ENCODE peak calls at places on chromosomes 4 and X, in seven cellular contexts. A is posterior cingulate gyrus; Q is SIG-M5; B is fibroblast of lung; W is brain microvascular endothelial cell; Y is activated naive CD4-positive, alpha-beta T cell treated with anti-CD3 and anti-CD28 coated beads for 36 hours; V is HFFc6. N is an unnamed sample.
A peak's percentile ranks its signal among the peaks of the same experiment; 100 is the strongest.

GRCh38 chrX:17009856-17010650 is 63.6 kb downstream of the REPS2 start:
- DNase-seq in A (no peak), Q (no peak), B (no peak), W (no peak), Y (no peak), V (no peak), N (no peak)

GRCh38 chr4:8259743-8260430 is 9.7 kb upstream of the HTRA3 start:
- DNase-seq in A (no peak), Q (no peak), B (no peak), W (no peak), Y (no peak), V (no peak), N (no peak)

GRCh38 chr4:151957163-151957562 is 196.4 kb upstream of the GATB start:
- DNase-seq in A (no peak), Q (no peak), B (no peak), W (peak; percentile 21), Y (no peak), V (no peak), N (no peak)

GRCh38 chr4:111562811-111563210 is 582.4 kb upstream of the FAM241A start:
- DNase-seq in A (no peak), Q (no peak), B (no peak), W (no peak), Y (no peak), V (peak; percentile 81), N (no peak)

GRCh38 chr4:6426571-6427438 is 45.6 kb downstream of the PPP2R2C start:
- DNase-seq in A (no peak), Q (no peak), B (no peak), W (no peak), Y (no peak), V (no peak), N (no peak)

GRCh38 chr4:40562208-40562607 is 67.5 kb downstream of the RBM47 start:
- DNase-seq in A (no peak), Q (peak; percentile 4), B (no peak), W (no peak), Y (no peak), V (no peak), N (peak; percentile 59)

GRCh38 chr4:1294891-1295290 is 5.2 kb downstream of the MAEA start:
- DNase-seq in A (no peak), Q (no peak), B (no peak), W (no peak), Y (no peak), V (no peak), N (no peak)

GRCh38 chrX:29662759-29663503 is 552.4 kb upstream of the MAGEB2 start:
- DNase-seq in A (no peak), Q (no peak), B (peak; percentile 88), W (peak; percentile 91), Y (no peak), V (peak; percentile 92), N (no peak)

GRCh38 chr4:8871417-8872401 is at the start of gene HMX1:
- DNase-seq in A (peak; percentile 63), Q (no peak), B (no peak), W (no peak), Y (no peak), V (no peak), N (no peak)

GRCh38 chrX:151870603-151871002 is 42.1 kb upstream of the MAGEA4 start:
- DNase-seq in A (no peak), Q (no peak), B (peak; percentile 50), W (peak; percentile 86), Y (no peak), V (peak; percentile 13), N (no peak)

GRCh38 chr4:629636-629915 is 4.2 kb downstream of the PDE6B start:
- DNase-seq in A (no peak), Q (no peak), B (no peak), W (no peak), Y (no peak), V (no peak), N (no peak)

GRCh38 chr4:3201718-3202702 is 46.9 kb upstream of the MSANTD1 start:
- DNase-seq in A (no peak), Q (no peak), B (peak; percentile 81), W (peak; percentile 84), Y (peak; percentile 88), V (no peak), N (no peak)

GRCh38 chrX:41802958-41803357 is 79.0 kb downstream of the GPR82 start:
- DNase-seq in A (no peak), Q (no peak), B (no peak), W (no peak), Y (no peak), V (no peak), N (no peak)

GRCh38 chr4:104795264-104795934 is 300.7 kb upstream of the CXXC4 start:
- DNase-seq in A (no peak), Q (no peak), B (no peak), W (no peak), Y (no peak), V (no peak), N (no peak)

GRCh38 chr4:119729815-119730643 is 101.4 kb upstream of the PDE5A start:
- DNase-seq in A (no peak), Q (no peak), B (peak; percentile 93), W (peak; percentile 98), Y (no peak), V (peak; percentile 89), N (no peak)

GRCh38 chrX:120358687-120359086 is 3.2 kb upstream of the ATP1B4 start:
- DNase-seq in A (no peak), Q (no peak), B (no peak), W (peak; percentile 52), Y (peak; percentile 38), V (peak; percentile 0), N (no peak)

GRCh38 chrX:46226422-46226821 is 318.8 kb downstream of the ZNF674 start:
- DNase-seq in A (no peak), Q (no peak), B (no peak), W (no peak), Y (no peak), V (no peak), N (no peak)

GRCh38 chr4:135949926-135950325 is 1582.4 kb downstream of the PCDH18 start:
- DNase-seq in A (no peak), Q (no peak), B (no peak), W (no peak), Y (no peak), V (no peak), N (no peak)

GRCh38 chr4:159046683-159047082 is 56.2 kb upstream of the RAPGEF2 start:
- DNase-seq in A (no peak), Q (no peak), B (no peak), W (no peak), Y (no peak), V (no peak), N (no peak)

GRCh38 chr4:1277667-1278335 is 11.9 kb upstream of the MAEA start:
- DNase-seq in A (no peak), Q (no peak), B (no peak), W (no peak), Y (no peak), V (peak; percentile 5), N (no peak)

GRCh38 chr4:147924604-147925412 is 192.9 kb downstream of the ARHGAP10 start:
- DNase-seq in A (peak; percentile 50), Q (no peak), B (peak; percentile 39), W (peak; percentile 22), Y (peak; percentile 35), V (peak; percentile 14), N (no peak)

GRCh38 chr4:140238353-140239041 is 84.5 kb upstream of the MAML3 start:
- DNase-seq in A (peak; percentile 40), Q (peak; percentile 37), B (peak; percentile 97), W (peak; percentile 54), Y (no peak), V (peak; percentile 61), N (no peak)

GRCh38 chr4:55993994-55994657 is 45.4 kb downstream of the CEP135 start:
- DNase-seq in A (no peak), Q (no peak), B (no peak), W (no peak), Y (peak; percentile 36), V (no peak), N (no peak)

GRCh38 chr4:151700566-151701316 is 60.1 kb downstream of the GATB start:
- DNase-seq in A (no peak), Q (no peak), B (no peak), W (no peak), Y (peak; percentile 57), V (no peak), N (no peak)

GRCh38 chrX:107628662-107629532 is 587 bp downstream of the PRPS1 start:
- DNase-seq in A (peak; percentile 7), Q (no peak), B (peak; percentile 14), W (peak; percentile 17), Y (peak; percentile 67), V (peak; percentile 23), N (peak; percentile 2)

GRCh38 chr4:141410839-141411238 is 190.1 kb downstream of the ZNF330 start:
- DNase-seq in A (no peak), Q (no peak), B (peak; percentile 74), W (no peak), Y (no peak), V (peak; percentile 57), N (no peak)

GRCh38 chr4:102036619-102037376 is 246.3 kb downstream of the BANK1 start:
- DNase-seq in A (no peak), Q (no peak), B (peak; percentile 6), W (no peak), Y (no peak), V (peak; percentile 3), N (no peak)

GRCh38 chr4:123127218-123127617 is 204.8 kb upstream of the NUDT6 start:
- DNase-seq in A (no peak), Q (no peak), B (peak; percentile 60), W (no peak), Y (no peak), V (peak; percentile 7), N (no peak)

GRCh38 chr4:33262809-33263208 is 2542.6 kb downstream of the PCDH7 start:
- DNase-seq in A (no peak), Q (no peak), B (peak; percentile 3), W (no peak), Y (no peak), V (peak; percentile 42), N (no peak)

GRCh38 chrX:45623266-45623665 is 422.6 kb upstream of the DIPK2B start:
- DNase-seq in A (no peak), Q (no peak), B (peak; percentile 96), W (peak; percentile 60), Y (no peak), V (peak; percentile 91), N (no peak)

GRCh38 chr4:76302856-76303438 is 3.6 kb upstream of the STBD1 start:
- DNase-seq in A (no peak), Q (peak; percentile 15), B (no peak), W (no peak), Y (no peak), V (no peak), N (peak; percentile 76)

GRCh38 chrX:27767387-27767786 is 40.4 kb upstream of the MAGEB10 start:
- DNase-seq in A (no peak), Q (no peak), B (peak; percentile 34), W (no peak), Y (no peak), V (no peak), N (no peak)

N was measured in GF-D8.